ENCODE peak calls at places on chromosomes 5 and 9, in six cellular contexts. O, M, Q, C, N and B are unnamed samples.

GRCh38 chr5:34486160-34486765 is 169.9 kb upstream of the RAI14 start:
- DNase-seq in C (peak; percentile 65), Q (peak; percentile 86), O (peak; percentile 83), N (peak; percentile 89), M (peak; percentile 76), B (peak; percentile 81)

GRCh38 chr5:133455681-133456080 is 156.7 kb downstream of the FSTL4 start:
- DNase-seq in O (no peak), N (no peak), Q (no peak), M (peak; percentile 47), C (no peak), B (no peak)

GRCh38 chr9:133714606-133715294 is 23.4 kb downstream of the SARDH start:
- DNase-seq in M (no peak), C (peak; percentile 82), O (no peak), N (peak; percentile 82), Q (no peak), B (no peak)

GRCh38 chr9:111069233-111069632 is 31.0 kb upstream of the LPAR1 start:
- DNase-seq in M (no peak), C (no peak), O (no peak), Q (no peak), N (no peak), B (no peak)

GRCh38 chr5:75671506-75671905 is 45.7 kb downstream of the POC5 start:
- DNase-seq in N (no peak), C (no peak), O (no peak), M (no peak), Q (no peak), B (no peak)

GRCh38 chr9:6247266-6247665 is 31.7 kb downstream of the IL33 start:
- DNase-seq in N (no peak), O (no peak), M (no peak), C (no peak), Q (no peak), B (no peak)

GRCh38 chr5:59840200-59840601 is 53.3 kb downstream of the PDE4D start:
- DNase-seq in N (peak; percentile 91), M (no peak), C (no peak), O (no peak), Q (no peak), B (no peak)

GRCh38 chr9:75889977-75890540 is 414 bp upstream of the PCSK5 start:
- DNase-seq in M (peak; percentile 37), O (peak; percentile 58), N (peak; percentile 75), C (peak; percentile 49), Q (peak; percentile 36), B (no peak)

GRCh38 chr5:143014017-143014651 is 244.0 kb downstream of the ARHGAP26 start:
- DNase-seq in M (no peak), N (no peak), O (peak; percentile 62), C (peak; percentile 41), Q (no peak), B (no peak)

GRCh38 chr9:75962186-75963036 is 71.9 kb downstream of the PCSK5 start:
- DNase-seq in M (peak; percentile 50), C (peak; percentile 65), Q (peak; percentile 67), O (no peak), N (no peak), B (no peak)

GRCh38 chr5:82107277-82107676 is 135.5 kb downstream of the ATG10 start:
- DNase-seq in C (no peak), Q (no peak), O (peak; percentile 40), N (no peak), M (no peak), B (no peak)
- TF ChIP-seq CTCF in C (peak; percentile 24), Q (no peak), O (peak; percentile 63), N (peak; percentile 51), M (peak; percentile 10), B (peak; percentile 59)

GRCh38 chr9:70049672-70050271 is 6.1 kb downstream of the MAMDC2 start:
- DNase-seq in N (no peak), O (no peak), C (peak; percentile 84), Q (peak; percentile 50), M (peak; percentile 81), B (peak; percentile 20)
- H3K27ac ChIP-seq in N (no peak overlapping the region), O (no peak overlapping the region), C (peak overlapping the region; percentile 92), Q (no peak overlapping the region), M (peak overlapping the region; percentile 82), B (no peak overlapping the region)

GRCh38 chr5:134913254-134913653 is 8.3 kb downstream of the PCBD2 start:
- DNase-seq in O (no peak), Q (no peak), M (no peak), C (no peak), N (no peak), B (no peak)

GRCh38 chr5:134920848-134921575 is 16.1 kb downstream of the PCBD2 start:
- DNase-seq in C (no peak), M (no peak), O (no peak), Q (no peak), N (no peak), B (no peak)

GRCh38 chr5:134911285-134912215 is 6.6 kb downstream of the PCBD2 start:
- DNase-seq in Q (no peak), C (no peak), M (no peak), N (no peak), O (no peak), B (no peak)

GRCh38 chr5:134913795-134914194 is 8.9 kb downstream of the PCBD2 start:
- DNase-seq in O (no peak), M (no peak), C (no peak), Q (no peak), N (no peak), B (no peak)

DNA sequence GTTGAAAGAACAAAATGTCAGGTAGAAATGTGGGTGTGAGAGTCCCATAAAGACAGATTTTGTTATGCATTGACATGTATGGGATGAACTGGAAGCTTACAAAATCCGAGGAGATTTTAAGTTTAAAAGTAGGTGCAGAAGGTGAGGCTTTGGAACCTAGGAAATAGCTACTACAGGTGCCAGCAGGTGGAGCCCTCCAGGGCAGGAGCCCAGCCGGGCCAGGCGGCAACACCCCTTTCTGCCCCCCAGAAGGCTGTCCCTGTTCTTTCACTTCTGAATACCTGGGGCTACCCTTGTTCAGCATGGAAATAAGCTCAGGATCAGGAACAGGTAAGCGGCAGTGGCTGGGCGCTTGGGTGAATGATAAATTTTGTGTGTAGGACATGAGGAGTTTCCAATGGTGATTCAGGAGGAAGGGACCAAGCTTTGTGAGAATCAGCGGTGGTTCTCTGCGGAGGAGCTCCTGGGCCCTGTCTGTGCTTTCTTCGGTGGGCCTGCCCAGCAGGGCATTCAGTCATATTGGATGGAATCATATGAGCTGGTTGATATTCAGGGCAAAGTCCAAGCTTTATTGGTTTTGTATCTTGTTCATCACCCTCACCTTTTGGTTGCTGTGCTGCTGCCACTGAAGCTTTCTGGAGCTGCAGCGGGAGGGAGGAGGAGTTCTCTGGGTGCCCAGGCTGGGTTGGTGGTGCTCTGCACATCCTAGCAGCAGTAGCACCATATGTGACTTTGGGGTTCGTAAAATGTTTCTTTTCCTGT is 12.3 kb downstream of the PCBD2 start:
- DNase-seq in C (no peak), O (no peak), M (no peak), N (no peak), Q (no peak), B (no peak)
- TF ChIP-seq CTCF in C (no peak), O (peak; percentile 46), M (no peak), N (peak; percentile 44), Q (no peak), B (no peak)

GRCh38 chr9:136729926-136730325 is 12.8 kb downstream of the LCN10 start:
- DNase-seq in O (no peak), C (no peak), Q (no peak), M (no peak), N (no peak), B (no peak)

GRCh38 chr9:136726631-136727191 is 14.3 kb downstream of the DIPK1B start:
- DNase-seq in N (peak; percentile 17), O (peak; percentile 58), Q (no peak), M (no peak), C (no peak), B (no peak)

GRCh38 chr9:136728548-136729123 is 14.1 kb downstream of the LCN10 start:
- DNase-seq in Q (no peak), N (no peak), M (no peak), O (peak; percentile 56), C (no peak), B (peak; percentile 40)

GRCh38 chr9:136729144-136729543 is 13.6 kb downstream of the LCN10 start:
- DNase-seq in M (no peak), N (no peak), O (peak; percentile 62), Q (no peak), C (no peak), B (peak; percentile 60)

GRCh38 chr9:136728080-136728547 is 14.6 kb downstream of the LCN10 start:
- DNase-seq in C (peak; percentile 92), O (peak; percentile 91), M (peak; percentile 77), N (peak; percentile 74), Q (peak; percentile 91), B (peak; percentile 66)
- H3K27ac ChIP-seq in C (peak overlapping the region; percentile 81), O (peak overlapping the region; percentile 99), M (peak overlapping the region; percentile 45), N (peak overlapping the region; percentile 44), Q (peak overlapping the region; percentile 49), B (peak overlapping the region; percentile 36)

DNA sequence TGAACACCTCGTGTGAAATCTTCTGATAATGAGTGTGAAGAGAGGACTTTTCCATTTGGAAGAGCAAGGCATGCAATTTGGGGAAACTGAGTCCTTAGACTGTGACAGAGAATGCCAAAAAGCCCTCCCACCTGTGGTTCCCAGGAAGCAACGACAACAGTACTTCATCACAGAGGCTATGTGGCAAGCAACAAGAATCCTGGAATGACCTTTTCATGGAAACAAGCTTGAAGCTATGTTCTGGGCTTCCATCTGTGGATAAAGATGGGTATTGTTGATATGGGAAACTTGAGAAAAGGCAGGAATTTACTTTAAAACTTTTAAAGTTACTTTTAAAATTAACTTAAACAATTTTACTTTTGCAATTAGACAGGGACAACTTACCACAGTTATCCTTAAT is 131.2 kb upstream of the ANKH start:
- DNase-seq in O (no peak), M (no peak), N (no peak), C (no peak), Q (no peak), B (no peak)
- TF ChIP-seq CTCF in O (no peak), M (no peak), N (no peak), C (no peak), Q (no peak), B (no peak)

DNA sequence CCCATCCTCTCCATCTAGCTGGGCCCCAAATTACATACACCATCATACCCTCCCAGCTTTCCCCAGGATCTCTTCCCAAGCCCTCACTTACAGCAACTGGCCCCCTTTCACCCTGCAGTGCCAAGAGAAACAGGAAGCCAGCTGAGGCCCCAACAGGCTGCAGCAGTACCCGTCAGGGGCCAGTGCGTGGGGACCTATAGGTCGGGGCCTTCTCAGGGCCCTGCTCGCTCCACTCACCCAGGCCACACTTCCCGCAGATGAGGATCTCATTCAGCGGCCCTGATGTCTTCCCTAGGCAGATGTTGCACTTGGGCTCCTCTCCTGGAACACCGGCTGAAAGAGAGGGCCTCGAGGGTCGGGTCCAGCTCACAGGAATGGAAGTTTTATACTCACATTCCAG is 6.8 kb downstream of the PHF19 start:
- DNase-seq in M (no peak), N (no peak), O (no peak), Q (no peak), C (no peak), B (no peak)
- H3K27ac ChIP-seq in M (peak overlapping the region; percentile 88), N (no peak overlapping the region), O (peak overlapping the region; percentile 89), Q (no peak overlapping the region), C (peak overlapping the region; percentile 92), B (peak overlapping the region; percentile 89)

GRCh38 chr5:66769839-66770617 is 173.8 kb downstream of the MAST4 start:
- DNase-seq in Q (no peak), O (peak; percentile 2), M (no peak), N (no peak), C (peak; percentile 44), B (no peak)
- TF ChIP-seq CTCF in Q (no peak), O (no peak), M (no peak), N (peak; percentile 50), C (peak; percentile 42), B (no peak)